ENCODE peak calls at places on chromosomes 16 and 17, in five cellular contexts. C is small intestine, W is epithelial cell of esophagus, J is MM.1S, F is uterus. I is an unnamed sample.

GRCh38 chr16:69399361-69399760 is 13.6 kb upstream of the TERF2 start:
- DNase-seq in W (peak; percentile 43), F (no peak), C (no peak), J (no peak), I (no peak)

GRCh38 chr17:81340606-81341346 is 45.7 kb upstream of the SLC38A10 start:
- DNase-seq in W (no peak), C (no peak), F (no peak), J (no peak), I (no peak)

GRCh38 chr17:49575524-49576120 is at the start of gene NXPH3:
- DNase-seq in C (peak; percentile 51), J (peak; percentile 64), F (peak; percentile 63), W (peak; percentile 66), I (no peak)

GRCh38 chr17:75908201-75908600 is 3.5 kb upstream of the MRPL38 start:
- DNase-seq in J (no peak), F (no peak), C (no peak), W (no peak), I (no peak)

GRCh38 chr16:24075929-24076716 is 180.0 kb upstream of the CACNG3 start:
- DNase-seq in F (no peak), C (no peak), W (no peak), J (peak; percentile 11), I (no peak)

GRCh38 chr17:10156082-10156445 is 42.3 kb downstream of the GAS7 start:
- DNase-seq in J (no peak), F (no peak), C (no peak), W (no peak), I (no peak)

GRCh38 chr17:39722965-39723848 is 7.1 kb downstream of the MIEN1 start:
- DNase-seq in W (peak; percentile 23), J (no peak), F (no peak), C (no peak), I (peak; percentile 19)

GRCh38 chr17:40803617-40804082 is 3.9 kb upstream of the KRT28 start:
- DNase-seq in W (peak; percentile 86), C (peak; percentile 85), J (peak; percentile 80), F (peak; percentile 76), I (peak; percentile 57)

GRCh38 chr17:65029605-65030308 is 26.8 kb downstream of the GNA13 start:
- DNase-seq in F (no peak), J (no peak), W (no peak), C (no peak), I (no peak)

GRCh38 chr16:72576189-72576588 is 404.2 kb upstream of the PMFBP1 start:
- DNase-seq in W (no peak), J (peak; percentile 9), C (no peak), F (no peak), I (no peak)

GRCh38 chr17:44209786-44210341 is 9.6 kb downstream of the UBTF start:
- DNase-seq in F (no peak), W (peak; percentile 73), J (no peak), C (no peak), I (no peak)

GRCh38 chr17:50107790-50108414 is 12.8 kb downstream of the PDK2 start:
- DNase-seq in C (no peak), J (no peak), F (no peak), W (peak; percentile 94), I (no peak)

GRCh38 chr17:68646626-68647526 is 45.7 kb upstream of the FAM20A start:
- DNase-seq in W (no peak), F (no peak), J (no peak), C (no peak), I (no peak)

GRCh38 chr17:68641276-68642117 is 40.3 kb upstream of the FAM20A start:
- DNase-seq in C (no peak), F (no peak), W (no peak), J (no peak), I (no peak)

GRCh38 chr17:68640601-68641000 is 39.4 kb upstream of the FAM20A start:
- DNase-seq in F (no peak), W (no peak), J (no peak), C (no peak), I (no peak)

GRCh38 chr17:68642118-68642412 is 40.9 kb upstream of the FAM20A start:
- DNase-seq in J (no peak), F (no peak), W (no peak), C (no peak), I (no peak)
- H3K4me3 ChIP-seq in J (no peak overlapping the region), F (no peak overlapping the region), W (no peak overlapping the region), C (no peak overlapping the region), I (no peak overlapping the region)

DNA sequence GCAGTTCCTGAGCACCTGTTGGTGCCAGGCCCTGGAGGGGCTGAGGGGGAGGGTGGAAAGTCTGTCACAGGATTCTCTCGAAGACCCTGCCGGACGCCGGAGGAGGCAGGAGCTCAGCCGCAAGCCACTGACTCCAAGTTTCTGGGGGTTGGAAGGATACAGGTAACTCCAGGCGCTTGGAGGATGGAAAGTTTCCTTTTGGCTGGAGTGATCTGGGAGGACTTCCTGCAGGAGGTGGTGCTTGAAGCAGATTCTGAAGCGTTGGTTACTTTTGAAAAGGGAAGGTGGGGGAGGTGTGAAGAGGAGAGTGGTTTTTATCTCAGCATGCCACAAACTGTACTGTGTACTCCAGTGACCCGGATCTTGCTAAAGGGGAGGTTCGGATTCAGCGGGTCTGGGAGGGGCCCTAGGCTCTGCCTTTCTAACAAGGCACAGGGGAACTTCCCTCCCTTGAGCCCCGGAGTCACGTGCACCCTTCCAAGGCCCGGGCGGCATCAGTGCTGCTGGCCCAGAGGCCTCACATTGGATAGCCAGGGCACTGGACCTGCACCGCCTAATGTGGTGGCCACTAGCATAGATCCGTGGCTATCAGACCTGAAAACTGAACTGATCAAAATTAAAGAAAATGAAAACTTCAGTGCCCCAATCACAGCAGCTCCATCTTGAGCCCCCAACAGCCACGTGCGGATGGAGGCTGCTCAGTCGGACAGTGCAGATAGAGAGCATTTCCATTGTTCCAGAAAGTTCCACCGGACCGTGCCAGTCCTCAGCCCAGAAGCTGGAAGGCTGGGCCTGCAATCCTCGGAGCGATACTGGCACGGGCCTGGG is 42.2 kb upstream of the GSE1 start:
- DNase-seq in W (no peak), F (no peak), J (peak; percentile 57), C (no peak), I (peak; percentile 94)
- H3K4me3 ChIP-seq in W (no peak overlapping the region), F (no peak overlapping the region), J (peak overlapping the region; percentile 33), C (no peak overlapping the region), I (peak overlapping the region; percentile 58)

GRCh38 chr17:35879748-35880654 is at the start of gene CCL5:
- DNase-seq in J (peak; percentile 97), C (peak; percentile 51), W (peak; percentile 70), F (no peak), I (no peak)
- H3K4me3 ChIP-seq in J (peak within 1 kb of the TSS; percentile 32), C (no peak within 1 kb of the TSS), W (no peak within 1 kb of the TSS), F (no peak within 1 kb of the TSS), I (no peak within 1 kb of the TSS)

DNA sequence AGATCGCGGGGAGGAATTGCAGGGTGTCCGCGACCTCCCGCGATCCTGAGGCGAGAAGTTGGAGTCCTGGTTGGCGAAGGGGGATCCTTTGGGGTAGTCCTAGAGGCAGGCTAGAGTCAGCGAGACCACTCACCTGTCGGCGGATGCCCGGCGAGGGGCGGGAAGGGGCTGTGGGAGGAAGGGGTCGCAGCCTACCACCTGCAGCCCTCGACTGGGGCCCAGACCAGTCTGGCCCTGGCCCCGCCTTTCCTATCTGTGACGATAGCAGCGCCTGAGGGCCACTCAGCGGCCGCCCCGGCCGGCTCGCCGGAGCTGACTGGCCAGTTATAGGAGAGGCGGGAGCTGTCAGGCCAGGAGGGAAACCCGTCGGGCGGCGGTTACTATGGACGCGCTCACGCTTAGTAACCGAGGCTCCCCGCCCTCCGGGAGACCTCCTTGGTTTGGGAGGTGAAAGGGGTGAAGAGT is at the start of gene TEKT3:
- DNase-seq in C (peak; percentile 87), W (peak; percentile 55), J (no peak), F (peak; percentile 87), I (no peak)
- H3K4me3 ChIP-seq in C (no peak within 1 kb of the TSS), W (peak within 1 kb of the TSS; percentile 5), J (no peak within 1 kb of the TSS), F (peak within 1 kb of the TSS; percentile 51), I (no peak within 1 kb of the TSS)

I was measured in Jurkat, Clone E6-1.